ENCODE peak calls at places on chromosomes 5 and 9, in four cellular contexts. J is H1, E is HepG2, T is GM12878. Y is an unnamed sample.

GRCh38 chr9:114662081-114662989 is 4.7 kb upstream of the TEX53 start:
- DNase-seq in E (peak), J (peak), T (no peak), Y (peak)

GRCh38 chr5:141192110-141192725 is at the start of gene PCDHB10:
- DNase-seq in E (peak), T (no peak), J (peak), Y (no peak)

GRCh38 chr9:77844415-77844814 is 187.2 kb downstream of the GNAQ start:
- DNase-seq in J (no peak), E (no peak), T (no peak), Y (no peak)

GRCh38 chr9:127783111-127783621 is 2.7 kb upstream of the CDK9 start:
- DNase-seq in T (peak), E (no peak), J (no peak), Y (no peak)

GRCh38 chr9:121844090-121844489 is 192.7 kb downstream of the DAB2IP start:
- DNase-seq in T (no peak), E (no peak), J (no peak), Y (no peak)

GRCh38 chr9:108780949-108781734 is 74.6 kb downstream of the ACTL7B start:
- DNase-seq in T (no peak), J (no peak), E (no peak), Y (no peak)

GRCh38 chr5:72378636-72379289 is 58.6 kb downstream of the PTCD2 start:
- DNase-seq in T (no peak), E (no peak), J (no peak), Y (no peak)

GRCh38 chr5:132674671-132675506 is 1.1 kb downstream of the IL4 start:
- DNase-seq in T (peak), E (peak), J (no peak), Y (peak)

GRCh38 chr5:9437741-9438240 is 108.1 kb downstream of the SEMA5A start:
- DNase-seq in J (no peak), E (no peak), T (no peak), Y (no peak)

GRCh38 chr5:32274548-32275420 is 38.0 kb downstream of the MTMR12 start:
- DNase-seq in T (no peak), E (no peak), J (no peak), Y (no peak)

GRCh38 chr5:62547929-62548678 is 30.5 kb upstream of the LRRC70 start:
- DNase-seq in J (no peak), E (no peak), T (no peak), Y (no peak)

GRCh38 chr5:32443145-32443540 is 1.4 kb downstream of the ZFR start:
- DNase-seq in E (no peak), T (peak), J (no peak), Y (no peak)

GRCh38 chr9:107612136-107612535 is 122.6 kb upstream of the KLF4 start:
- DNase-seq in T (no peak), J (no peak), E (no peak), Y (no peak)

GRCh38 chr9:133188006-133188842 is 20.8 kb downstream of the OBP2B start:
- DNase-seq in E (peak), T (no peak), J (peak), Y (no peak)

GRCh38 chr5:50889790-50890189 is 223.4 kb downstream of the PARP8 start:
- DNase-seq in E (no peak), J (no peak), T (no peak), Y (no peak)

GRCh38 chr5:142325677-142326479 is 1.1 kb upstream of the SPRY4 start:
- DNase-seq in E (peak), J (peak), T (no peak), Y (peak)

GRCh38 chr5:107979272-107979671 is 308.5 kb upstream of the EFNA5 start:
- DNase-seq in T (no peak), J (no peak), E (no peak), Y (no peak)

GRCh38 chr9:5455181-5455580 is 4.8 kb downstream of the CD274 start:
- DNase-seq in E (no peak), J (no peak), T (no peak), Y (no peak)

GRCh38 chr9:133701321-133701980 is 36.7 kb downstream of the SARDH start:
- DNase-seq in J (no peak), E (no peak), T (no peak), Y (no peak)

GRCh38 chr5:91469517-91470165 is 86.5 kb upstream of the ARRDC3 start:
- DNase-seq in E (no peak), J (no peak), T (no peak), Y (no peak)

GRCh38 chr5:36688722-36689121 is 82.3 kb downstream of the SLC1A3 start:
- DNase-seq in T (no peak), J (no peak), E (peak), Y (no peak)

GRCh38 chr9:72300884-72301283 is 64.1 kb downstream of the ZFAND5 start:
- DNase-seq in J (no peak), E (no peak), T (no peak), Y (no peak)

GRCh38 chr9:72304538-72304937 is 60.5 kb downstream of the ZFAND5 start:
- DNase-seq in J (no peak), E (no peak), T (no peak), Y (no peak)

GRCh38 chr9:72309366-72310133 is 55.5 kb downstream of the ZFAND5 start:
- DNase-seq in T (no peak), J (no peak), E (no peak), Y (no peak)

GRCh38 chr9:72306771-72307170 is 58.2 kb downstream of the ZFAND5 start:
- DNase-seq in T (no peak), J (no peak), E (no peak), Y (no peak)

DNA sequence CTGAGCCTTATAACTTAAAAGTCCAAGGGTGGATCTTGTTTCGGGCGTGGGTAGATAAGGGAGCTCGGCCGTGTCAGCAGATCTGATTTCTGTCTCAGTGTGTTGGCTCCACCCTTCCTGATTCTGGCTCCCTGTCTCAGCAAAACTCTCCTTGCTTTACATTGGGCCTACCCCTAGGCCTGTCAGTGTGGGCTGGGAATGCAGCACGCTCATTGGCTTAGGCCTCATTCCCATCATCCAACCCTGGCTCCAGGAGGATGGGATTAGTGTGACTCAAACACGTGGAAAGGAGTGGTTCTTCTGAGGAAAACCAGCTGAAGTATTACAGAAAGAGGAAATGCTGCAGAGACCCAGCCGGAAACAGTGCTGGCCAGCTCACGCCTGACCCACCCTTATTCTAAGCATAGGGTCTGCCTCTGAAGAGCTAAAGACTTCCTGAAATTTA is 59.9 kb downstream of the ZFAND5 start:
- DNase-seq in J (no peak), E (peak), T (no peak), Y (no peak)
- TF ChIP-seq POLR2A in J (no peak), E (no peak), T (no peak), Y (no peak)

GRCh38 chr5:2656186-2656585 is 95.3 kb downstream of the IRX2 start:
- DNase-seq in T (no peak), E (no peak), J (no peak), Y (no peak)

GRCh38 chr5:2659071-2659470 is 92.4 kb downstream of the IRX2 start:
- DNase-seq in T (no peak), E (no peak), J (no peak), Y (no peak)

GRCh38 chr5:2660305-2660704 is 91.2 kb downstream of the IRX2 start:
- DNase-seq in T (no peak), J (no peak), E (no peak), Y (no peak)

GRCh38 chr5:2657151-2657550 is 94.3 kb downstream of the IRX2 start:
- DNase-seq in J (no peak), E (no peak), T (no peak), Y (no peak)

DNA sequence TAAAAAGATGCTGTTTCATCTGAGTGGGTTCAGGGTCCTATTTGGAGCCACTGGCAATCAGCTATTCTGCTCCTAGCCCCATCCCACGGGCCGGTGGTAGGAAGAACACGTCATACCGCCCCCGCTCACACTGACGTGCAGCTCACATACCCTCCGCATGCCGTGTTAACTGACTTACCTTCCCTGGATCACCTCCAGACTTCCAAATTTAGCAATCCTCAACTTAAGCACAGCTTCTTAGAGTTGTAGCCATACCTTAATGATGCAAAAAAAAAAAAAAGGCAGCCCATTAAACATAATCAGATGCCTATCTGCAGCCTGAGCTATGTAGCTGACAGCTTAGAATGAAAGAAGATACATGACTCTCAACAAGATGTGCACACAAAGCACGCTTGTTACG is 93.1 kb downstream of the IRX2 start:
- DNase-seq in E (no peak), J (no peak), T (no peak), Y (no peak)
- TF ChIP-seq TAF1 in E (no peak), J (no peak), T (no peak), Y (no peak)

DNA sequence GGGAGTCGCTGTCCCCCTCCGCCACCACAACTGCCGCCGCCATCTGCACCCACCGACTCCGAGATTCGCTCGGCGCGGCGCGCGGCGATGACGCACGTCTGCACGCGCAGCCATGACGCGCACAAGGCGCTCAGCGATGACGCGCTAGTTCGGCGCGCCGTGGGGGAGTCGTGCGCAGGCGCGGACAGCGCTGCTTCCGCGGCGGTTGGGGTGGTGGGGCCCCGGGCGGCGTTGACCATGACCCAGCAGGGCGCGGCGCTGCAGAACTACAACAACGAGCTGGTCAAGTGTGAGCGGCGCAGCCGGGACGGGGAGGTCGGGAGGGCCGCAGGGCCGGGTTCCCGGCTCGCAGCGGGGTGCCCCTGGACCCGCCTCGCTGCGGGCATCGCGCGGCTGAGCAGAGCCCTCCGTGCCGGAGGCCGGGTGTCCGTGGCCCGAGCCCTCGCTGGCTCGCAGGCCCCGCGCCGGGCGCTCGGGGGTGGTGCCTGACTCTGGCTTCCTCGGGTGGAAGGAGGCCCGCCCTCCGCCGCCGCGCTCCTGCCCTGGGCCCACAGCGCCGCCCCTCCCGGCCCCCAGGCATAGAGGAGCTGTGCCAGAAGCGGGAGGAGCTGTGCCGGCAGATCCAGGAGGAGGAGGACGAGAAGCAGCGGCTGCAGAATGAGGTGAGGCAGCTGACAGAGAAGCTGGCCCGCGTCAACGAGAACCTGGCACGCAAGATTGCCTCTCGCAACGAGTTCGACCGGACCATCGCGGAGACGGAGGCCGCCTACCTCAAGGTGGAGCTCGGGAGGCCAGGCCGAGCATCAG is at the start of the genes ANAPC2 and SSNA1:
- DNase-seq in J (peak), E (peak), T (peak), Y (peak)
- TF ChIP-seq POLR2A in J (no peak), E (peak), T (peak), Y (peak)

GRCh38 chr5:136128416-136128935 is 4.2 kb upstream of the SMAD5 start:
- DNase-seq in E (no peak), T (no peak), J (no peak), Y (no peak)
- TF ChIP-seq TAF1 in E (no peak), T (no peak), J (no peak), Y (no peak)

DNA sequence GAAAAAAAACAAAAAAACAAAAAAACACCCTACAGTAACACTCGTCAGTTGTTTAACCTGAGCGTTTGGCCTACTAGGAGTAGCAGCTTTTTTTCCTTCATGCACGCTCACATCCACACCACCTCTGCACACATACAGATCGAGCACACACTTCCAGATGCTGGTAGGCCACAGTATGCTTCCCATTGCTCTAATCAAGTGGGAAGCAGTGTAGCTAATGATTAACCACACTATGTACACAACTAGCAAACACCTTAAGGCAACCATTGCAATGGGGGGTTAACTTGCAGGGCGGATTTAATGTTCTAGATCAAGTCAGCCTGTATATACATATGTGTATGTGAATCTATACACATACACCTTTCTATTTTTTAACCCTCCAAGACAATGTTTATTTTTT is 65.5 kb upstream of the GLRX start:
- DNase-seq in T (no peak), E (peak), J (no peak), Y (no peak)
- TF ChIP-seq POLR2A in T (no peak), E (no peak), J (no peak), Y (no peak)

GRCh38 chr5:176621661-176622079 is 8.7 kb downstream of the SNCB start:
- DNase-seq in J (no peak), E (no peak), T (no peak), Y (no peak)
- TF ChIP-seq TAF1 in J (no peak), E (no peak), T (no peak), Y (no peak)

DNA sequence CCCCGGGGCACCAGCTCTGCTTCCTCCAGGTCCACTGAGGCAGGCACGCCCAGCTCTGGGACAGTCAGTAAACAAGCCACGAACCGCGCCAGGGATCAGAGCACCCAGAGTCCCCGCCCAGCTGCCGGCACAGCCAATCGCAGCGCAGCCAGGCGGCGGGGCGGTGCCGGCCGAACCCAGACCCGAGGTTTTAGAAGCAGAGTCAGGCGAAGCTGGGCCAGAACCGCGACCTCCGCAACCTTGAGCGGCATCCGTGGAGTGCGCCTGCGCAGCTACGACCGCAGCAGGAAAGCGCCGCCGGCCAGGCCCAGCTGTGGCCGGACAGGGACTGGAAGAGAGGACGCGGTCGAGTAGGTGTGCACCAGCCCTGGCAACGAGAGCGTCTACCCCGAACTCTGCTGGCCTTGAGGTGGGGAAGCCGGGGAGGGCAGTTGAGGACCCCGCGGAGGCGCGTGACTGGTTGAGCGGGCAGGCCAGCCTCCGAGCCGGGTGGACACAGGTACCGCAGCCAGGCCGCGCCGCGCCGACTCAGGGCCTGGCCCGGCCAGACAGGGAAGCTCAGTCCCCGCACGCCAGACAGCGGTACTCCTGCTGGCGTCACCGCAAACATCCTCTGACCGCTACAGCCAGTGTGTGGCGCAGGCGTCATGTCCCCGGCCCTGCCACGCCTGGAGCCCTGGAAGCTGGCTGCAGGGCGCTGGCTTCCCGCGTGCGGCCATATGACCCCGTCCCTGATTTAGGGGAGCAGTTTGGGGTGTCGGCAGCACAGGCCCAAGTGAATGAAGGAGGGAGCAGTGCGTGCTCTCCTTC is at the start of gene CTSL:
- DNase-seq in E (peak), J (peak), T (no peak), Y (no peak)
- TF ChIP-seq POLR2A in E (peak), J (peak), T (no peak), Y (no peak)

Y was measured in GM12891.